ENCODE peak calls at places on chromosomes 16 and 17, in seven cellular contexts. One of them, this sample, is unnamed.

GRCh38 chr16:57485916-57486857 is at the start of gene DOK4:
- DNase-seq in H9: peak; percentile 72
- DNase-seq in neuronal stem cell: peak; percentile 63
- DNase-seq in IMR-90: peak; percentile 58
- DNase-seq in H1: peak; percentile 91
- DNase-seq in mesendoderm: peak; percentile 75
- DNase-seq in mesenchymal stem cell: peak; percentile 70
- DNase-seq in this sample: peak; percentile 64

GRCh38 chr16:80900593-80900954 is 96.2 kb upstream of the CDYL2 start:
- DNase-seq in H9: no peak
- DNase-seq in neuronal stem cell: no peak
- DNase-seq in IMR-90: no peak
- DNase-seq in H1: no peak
- DNase-seq in mesendoderm: no peak
- DNase-seq in mesenchymal stem cell: no peak
- DNase-seq in this sample: no peak

GRCh38 chr17:79147791-79148506 is 73.3 kb downstream of the ENGASE start:
- DNase-seq in H9: no peak
- DNase-seq in neuronal stem cell: no peak
- DNase-seq in IMR-90: no peak
- DNase-seq in H1: no peak
- DNase-seq in mesendoderm: peak; percentile 10
- DNase-seq in mesenchymal stem cell: no peak
- DNase-seq in this sample: no peak

GRCh38 chr16:79912592-79913310 is 312.2 kb upstream of the MAF start:
- DNase-seq in H9: no peak
- DNase-seq in neuronal stem cell: no peak
- DNase-seq in IMR-90: no peak
- DNase-seq in H1: no peak
- DNase-seq in mesendoderm: peak; percentile 45
- DNase-seq in mesenchymal stem cell: no peak
- DNase-seq in this sample: peak; percentile 44

GRCh38 chr16:87853411-87854052 is 15.8 kb downstream of the SLC7A5 start:
- DNase-seq in H9: peak; percentile 88
- DNase-seq in neuronal stem cell: peak; percentile 61
- DNase-seq in IMR-90: peak; percentile 90
- DNase-seq in H1: peak; percentile 92
- DNase-seq in mesendoderm: peak; percentile 96
- DNase-seq in mesenchymal stem cell: peak; percentile 94
- DNase-seq in this sample: peak; percentile 90

GRCh38 chr17:43801844-43802243 is 21.6 kb downstream of the CFAP97D1 start:
- DNase-seq in H9: no peak
- DNase-seq in neuronal stem cell: no peak
- DNase-seq in IMR-90: no peak
- DNase-seq in H1: no peak
- DNase-seq in mesendoderm: no peak
- DNase-seq in mesenchymal stem cell: no peak
- DNase-seq in this sample: no peak

GRCh38 chr16:69243479-69243878 is 56.5 kb downstream of the SNTB2 start:
- DNase-seq in H9: no peak
- DNase-seq in neuronal stem cell: no peak
- DNase-seq in IMR-90: peak; percentile 81
- DNase-seq in H1: no peak
- DNase-seq in mesendoderm: no peak
- DNase-seq in mesenchymal stem cell: no peak
- DNase-seq in this sample: no peak

GRCh38 chr16:66588981-66589713 is 9.9 kb downstream of the CMTM2 start:
- DNase-seq in H9: peak; percentile 73
- DNase-seq in neuronal stem cell: no peak
- DNase-seq in IMR-90: peak; percentile 18
- DNase-seq in H1: peak; percentile 73
- DNase-seq in mesendoderm: peak; percentile 66
- DNase-seq in mesenchymal stem cell: peak; percentile 20
- DNase-seq in this sample: no peak

GRCh38 chr17:74595037-74595436 is 3.0 kb upstream of the CD300LD start:
- DNase-seq in H9: no peak
- DNase-seq in neuronal stem cell: no peak
- DNase-seq in IMR-90: no peak
- DNase-seq in H1: no peak
- DNase-seq in mesendoderm: no peak
- DNase-seq in mesenchymal stem cell: no peak
- DNase-seq in this sample: no peak

GRCh38 chr16:2527071-2527783 is 4.0 kb downstream of the CEMP1 start:
- DNase-seq in H9: no peak
- DNase-seq in neuronal stem cell: no peak
- DNase-seq in IMR-90: no peak
- DNase-seq in H1: no peak
- DNase-seq in mesendoderm: no peak
- DNase-seq in mesenchymal stem cell: no peak
- DNase-seq in this sample: no peak

GRCh38 chr17:50027639-50028206 is 28.2 kb upstream of the ITGA3 start:
- DNase-seq in H9: peak; percentile 70
- DNase-seq in neuronal stem cell: no peak
- DNase-seq in IMR-90: peak; percentile 96
- DNase-seq in H1: no peak
- DNase-seq in mesendoderm: peak; percentile 39
- DNase-seq in mesenchymal stem cell: peak; percentile 95
- DNase-seq in this sample: peak; percentile 31

GRCh38 chr16:21161211-21161610 is 2.7 kb downstream of the LDAF1 start:
- DNase-seq in H9: no peak
- DNase-seq in neuronal stem cell: no peak
- DNase-seq in IMR-90: peak; percentile 35
- DNase-seq in H1: no peak
- DNase-seq in mesendoderm: no peak
- DNase-seq in mesenchymal stem cell: no peak
- DNase-seq in this sample: no peak

GRCh38 chr16:20969386-20969785 is 68.8 kb downstream of the LYRM1 start:
- DNase-seq in H9: no peak
- DNase-seq in neuronal stem cell: no peak
- DNase-seq in IMR-90: no peak
- DNase-seq in H1: no peak
- DNase-seq in mesendoderm: no peak
- DNase-seq in mesenchymal stem cell: no peak
- DNase-seq in this sample: no peak

GRCh38 chr16:3431779-3432219 is 11.5 kb downstream of the ZNF597 start:
- DNase-seq in H9: no peak
- DNase-seq in neuronal stem cell: no peak
- DNase-seq in IMR-90: peak; percentile 31
- DNase-seq in H1: no peak
- DNase-seq in mesendoderm: no peak
- DNase-seq in mesenchymal stem cell: no peak
- DNase-seq in this sample: no peak

GRCh38 chr17:71494456-71494855 is 626.4 kb upstream of the SOX9 start:
- DNase-seq in H9: no peak
- DNase-seq in neuronal stem cell: no peak
- DNase-seq in IMR-90: no peak
- DNase-seq in H1: no peak
- DNase-seq in mesendoderm: no peak
- DNase-seq in mesenchymal stem cell: no peak
- DNase-seq in this sample: no peak

GRCh38 chr16:10197003-10197402 is 14.8 kb upstream of the GRIN2A start:
- DNase-seq in H9: no peak
- DNase-seq in neuronal stem cell: no peak
- DNase-seq in IMR-90: no peak
- DNase-seq in H1: no peak
- DNase-seq in mesendoderm: no peak
- DNase-seq in mesenchymal stem cell: no peak
- DNase-seq in this sample: no peak

GRCh38 chr16:4021070-4021779 is 95.0 kb downstream of the ADCY9 start:
- DNase-seq in H9: no peak
- DNase-seq in neuronal stem cell: no peak
- DNase-seq in IMR-90: no peak
- DNase-seq in H1: no peak
- DNase-seq in mesendoderm: no peak
- DNase-seq in mesenchymal stem cell: no peak
- DNase-seq in this sample: peak; percentile 76

GRCh38 chr17:71741836-71742235 is 379.0 kb upstream of the SOX9 start:
- DNase-seq in H9: no peak
- DNase-seq in neuronal stem cell: no peak
- DNase-seq in IMR-90: no peak
- DNase-seq in H1: no peak
- DNase-seq in mesendoderm: no peak
- DNase-seq in mesenchymal stem cell: no peak
- DNase-seq in this sample: no peak

GRCh38 chr16:3171181-3171854 is 16.7 kb upstream of the OR1F1 start:
- DNase-seq in H9: no peak
- DNase-seq in neuronal stem cell: no peak
- DNase-seq in IMR-90: no peak
- DNase-seq in H1: no peak
- DNase-seq in mesendoderm: peak; percentile 88
- DNase-seq in mesenchymal stem cell: peak; percentile 29
- DNase-seq in this sample: no peak

GRCh38 chr17:72720494-72720825 is 372.0 kb downstream of the SLC39A11 start:
- DNase-seq in H9: no peak
- DNase-seq in neuronal stem cell: no peak
- DNase-seq in IMR-90: no peak
- DNase-seq in H1: no peak
- DNase-seq in mesendoderm: no peak
- DNase-seq in mesenchymal stem cell: no peak
- DNase-seq in this sample: no peak

GRCh38 chr17:57413848-57414651 is 157.7 kb downstream of the MSI2 start:
- DNase-seq in H9: no peak
- DNase-seq in neuronal stem cell: no peak
- DNase-seq in IMR-90: no peak
- DNase-seq in H1: no peak
- DNase-seq in mesendoderm: no peak
- DNase-seq in mesenchymal stem cell: no peak
- DNase-seq in this sample: no peak

GRCh38 chr16:70646260-70647241 is at the start of gene IL34:
- DNase-seq in H9: peak; percentile 26
- DNase-seq in neuronal stem cell: no peak
- DNase-seq in IMR-90: no peak
- DNase-seq in H1: no peak
- DNase-seq in mesendoderm: no peak
- DNase-seq in mesenchymal stem cell: no peak
- DNase-seq in this sample: peak; percentile 98

GRCh38 chr17:65048441-65048840 is 8.1 kb downstream of the GNA13 start:
- DNase-seq in H9: no peak
- DNase-seq in neuronal stem cell: no peak
- DNase-seq in IMR-90: peak; percentile 34
- DNase-seq in H1: no peak
- DNase-seq in mesendoderm: no peak
- DNase-seq in mesenchymal stem cell: peak; percentile 58
- DNase-seq in this sample: no peak

GRCh38 chr17:65052585-65052984 is 4.0 kb downstream of the GNA13 start:
- DNase-seq in H9: no peak
- DNase-seq in neuronal stem cell: no peak
- DNase-seq in IMR-90: no peak
- DNase-seq in H1: no peak
- DNase-seq in mesendoderm: no peak
- DNase-seq in mesenchymal stem cell: no peak
- DNase-seq in this sample: no peak

GRCh38 chr17:65049085-65049756 is 7.3 kb downstream of the GNA13 start:
- DNase-seq in H9: no peak
- DNase-seq in neuronal stem cell: no peak
- DNase-seq in IMR-90: no peak
- DNase-seq in H1: no peak
- DNase-seq in mesendoderm: no peak
- DNase-seq in mesenchymal stem cell: no peak
- DNase-seq in this sample: no peak

GRCh38 chr17:65051922-65052321 is 4.6 kb downstream of the GNA13 start:
- DNase-seq in H9: no peak
- DNase-seq in neuronal stem cell: no peak
- DNase-seq in IMR-90: no peak
- DNase-seq in H1: no peak
- DNase-seq in mesendoderm: no peak
- DNase-seq in mesenchymal stem cell: no peak
- DNase-seq in this sample: no peak

DNA sequence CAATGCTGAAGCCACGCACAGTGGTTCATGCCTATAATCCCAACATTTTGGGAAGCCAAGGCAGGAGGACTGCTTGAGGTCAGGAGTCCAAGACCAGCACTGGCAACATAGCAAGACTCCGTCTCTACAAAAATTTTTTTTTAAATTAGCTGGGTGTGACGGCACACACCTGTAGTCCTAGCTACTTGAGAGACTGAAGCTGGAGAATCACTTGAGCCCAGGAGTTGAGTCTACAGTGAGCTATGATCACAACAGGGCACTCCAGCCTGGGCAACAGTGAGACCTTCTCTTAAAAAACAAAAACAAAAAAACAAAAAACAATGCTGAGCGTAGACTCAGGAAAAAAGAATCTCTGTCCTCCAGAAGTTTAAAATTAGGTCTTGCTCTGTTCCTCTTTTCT is 6.1 kb downstream of the GNA13 start:
- DNase-seq in H9: no peak
- DNase-seq in neuronal stem cell: no peak
- DNase-seq in IMR-90: no peak
- DNase-seq in H1: no peak
- DNase-seq in mesendoderm: no peak
- DNase-seq in mesenchymal stem cell: no peak
- DNase-seq in this sample: no peak
- H3K4me1 ChIP-seq in H9: peaks cover 4% of the 10 kb centered on the region
- H3K4me1 ChIP-seq in neuronal stem cell: peaks cover 3% of the 10 kb centered on the region
- H3K4me1 ChIP-seq in IMR-90: peaks cover 11% of the 10 kb centered on the region
- H3K4me1 ChIP-seq in H1: peaks cover 2% of the 10 kb centered on the region
- H3K4me1 ChIP-seq in mesendoderm: no peaks in the 10 kb centered on the region
- H3K4me1 ChIP-seq in mesenchymal stem cell: peaks cover 1% of the 10 kb centered on the region
- H3K4me1 ChIP-seq in this sample: peaks cover 2% of the 10 kb centered on the region

DNA sequence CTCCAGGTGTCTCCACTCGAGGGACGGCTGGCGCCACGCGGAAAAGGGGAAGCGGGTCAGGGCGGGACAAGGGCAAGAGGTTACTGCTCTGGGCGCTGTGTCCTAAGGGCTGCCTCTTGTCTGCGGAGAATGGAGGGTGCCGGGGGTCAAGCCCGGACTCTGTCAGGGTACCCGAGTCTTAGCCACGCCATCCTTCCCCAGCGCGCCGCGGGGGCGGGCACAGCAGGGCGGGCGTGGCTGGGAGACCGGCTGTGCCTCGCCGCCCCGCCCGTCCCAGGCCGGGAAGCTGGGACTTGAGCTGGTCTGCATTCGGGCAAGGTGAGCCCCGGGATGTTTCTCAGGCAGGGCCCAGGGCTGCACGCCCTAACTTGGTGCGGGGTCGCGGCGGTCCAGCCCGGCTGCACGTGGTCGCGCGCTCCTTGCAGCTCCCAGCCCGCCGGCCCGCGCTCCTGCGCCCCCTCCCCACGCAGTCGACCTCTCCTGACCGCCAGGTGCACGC is 6.2 kb upstream of the ACTG1 start:
- DNase-seq in H9: no peak
- DNase-seq in neuronal stem cell: no peak
- DNase-seq in IMR-90: no peak
- DNase-seq in H1: no peak
- DNase-seq in mesendoderm: peak; percentile 61
- DNase-seq in mesenchymal stem cell: no peak
- DNase-seq in this sample: peak; percentile 64
- H2BK5ac ChIP-seq in H9: no peak overlapping the region
- H2BK5ac ChIP-seq in neuronal stem cell: no peak overlapping the region
- H2BK5ac ChIP-seq in IMR-90: no peak overlapping the region
- H2BK5ac ChIP-seq in H1: no peak overlapping the region
- H2BK5ac ChIP-seq in mesendoderm: no peak overlapping the region
- H2BK5ac ChIP-seq in mesenchymal stem cell: no peak overlapping the region
- H2BK5ac ChIP-seq in this sample: no peak overlapping the region

GRCh38 chr17:66988069-66988798 is 23.7 kb downstream of the CACNG4 start:
- DNase-seq in H9: no peak
- DNase-seq in neuronal stem cell: no peak
- DNase-seq in IMR-90: no peak
- DNase-seq in H1: no peak
- DNase-seq in mesendoderm: peak; percentile 38
- DNase-seq in mesenchymal stem cell: no peak
- DNase-seq in this sample: no peak
- H3K4me1 ChIP-seq in H9: no peaks in the 10 kb centered on the region
- H3K4me1 ChIP-seq in neuronal stem cell: no peaks in the 10 kb centered on the region
- H3K4me1 ChIP-seq in IMR-90: no peaks in the 10 kb centered on the region
- H3K4me1 ChIP-seq in H1: peaks cover 2% of the 10 kb centered on the region
- H3K4me1 ChIP-seq in mesendoderm: no peaks in the 10 kb centered on the region
- H3K4me1 ChIP-seq in mesenchymal stem cell: no peaks in the 10 kb centered on the region
- H3K4me1 ChIP-seq in this sample: no peaks in the 10 kb centered on the region

GRCh38 chr16:59699786-59700185 is 965.7 kb upstream of the GOT2 start:
- DNase-seq in H9: no peak
- DNase-seq in neuronal stem cell: no peak
- DNase-seq in IMR-90: no peak
- DNase-seq in H1: no peak
- DNase-seq in mesendoderm: no peak
- DNase-seq in mesenchymal stem cell: no peak
- DNase-seq in this sample: no peak
- H2BK5ac ChIP-seq in H9: no peak overlapping the region
- H2BK5ac ChIP-seq in neuronal stem cell: no peak overlapping the region
- H2BK5ac ChIP-seq in IMR-90: no peak overlapping the region
- H2BK5ac ChIP-seq in H1: no peak overlapping the region
- H2BK5ac ChIP-seq in mesendoderm: no peak overlapping the region
- H2BK5ac ChIP-seq in mesenchymal stem cell: no peak overlapping the region
- H2BK5ac ChIP-seq in this sample: no peak overlapping the region

This sample was measured in trophoblast cell.